ENCODE peak calls at places on chromosomes 5 and 9, in six cellular contexts. V, P, G, M, H and S are unnamed samples.
A peak's percentile ranks its signal among the peaks of the same experiment; 100 is the strongest.

GRCh38 chr9:137759649-137760321 is 117.8 kb upstream of the CACNA1B start:
- DNase-seq in M (no peak), P (no peak), H (no peak), V (peak; percentile 58), G (no peak), S (no peak)

GRCh38 chr9:5388026-5388806 is 48.5 kb upstream of the RLN1 start:
- DNase-seq in H (no peak), G (no peak), V (no peak), M (no peak), P (peak; percentile 38), S (no peak)

GRCh38 chr5:159286420-159287035 is 23.4 kb downstream of the UBLCP1 start:
- DNase-seq in V (peak; percentile 14), G (no peak), M (no peak), P (peak; percentile 53), H (peak; percentile 45), S (peak; percentile 35)

GRCh38 chr5:73591102-73591695 is 25.7 kb downstream of the UTP15 start:
- DNase-seq in P (peak; percentile 90), G (peak; percentile 2), H (peak; percentile 61), M (no peak), V (peak; percentile 65), S (no peak)

GRCh38 chr5:69042915-69043795 is 50.7 kb upstream of the SLC30A5 start:
- DNase-seq in P (peak; percentile 88), H (peak; percentile 70), V (peak; percentile 79), M (peak; percentile 18), G (peak; percentile 45), S (peak; percentile 84)

GRCh38 chr5:134592141-134592746 is 40.4 kb downstream of the SAR1B start:
- DNase-seq in P (no peak), G (no peak), V (peak; percentile 70), H (no peak), M (no peak), S (no peak)

GRCh38 chr5:66945389-66946349 is 250.9 kb downstream of the CD180 start:
- DNase-seq in M (no peak), P (peak; percentile 39), H (no peak), G (no peak), V (no peak), S (no peak)

GRCh38 chr9:94743035-94743954 is 16.8 kb downstream of the AOPEP start:
- DNase-seq in V (no peak), G (no peak), P (no peak), M (no peak), H (no peak), S (no peak)

GRCh38 chr5:33650911-33651310 is 210.1 kb downstream of the TARS1 start:
- DNase-seq in H (no peak), P (no peak), M (no peak), G (no peak), V (no peak), S (no peak)

GRCh38 chr9:84947412-84947972 is 278.0 kb downstream of the NTRK2 start:
- DNase-seq in V (no peak), G (no peak), P (no peak), M (no peak), H (no peak), S (no peak)

GRCh38 chr5:39714036-39714698 is 289.4 kb upstream of the DAB2 start:
- DNase-seq in P (peak; percentile 76), G (peak; percentile 12), M (no peak), H (peak; percentile 48), V (peak; percentile 52), S (peak; percentile 1)

GRCh38 chr5:60597570-60597969 is 102.4 kb downstream of the DEPDC1B start:
- DNase-seq in M (no peak), H (no peak), G (no peak), P (no peak), V (no peak), S (no peak)

GRCh38 chr5:40869371-40869770 is 28.2 kb downstream of the CARD6 start:
- DNase-seq in V (no peak), H (no peak), P (no peak), G (no peak), M (no peak), S (no peak)

GRCh38 chr5:38725419-38725865 is 120.4 kb upstream of the OSMR start:
- DNase-seq in H (no peak), V (peak; percentile 19), M (no peak), G (no peak), P (no peak), S (no peak)

GRCh38 chr9:104993291-104993963 is 65.5 kb upstream of the ABCA1 start:
- DNase-seq in G (no peak), V (peak; percentile 65), M (peak; percentile 72), P (peak; percentile 44), H (no peak), S (peak; percentile 14)

GRCh38 chr5:171999877-172000276 is 6.6 kb downstream of the FBXW11 start:
- DNase-seq in G (no peak), H (no peak), V (no peak), M (no peak), P (no peak), S (no peak)

GRCh38 chr5:151591144-151591819 is at the start of gene FAT2:
- DNase-seq in P (no peak), M (no peak), G (no peak), H (no peak), V (peak; percentile 80), S (no peak)

GRCh38 chr9:107794259-107794658 is 304.7 kb upstream of the KLF4 start:
- DNase-seq in G (no peak), M (no peak), H (no peak), V (no peak), P (no peak), S (no peak)

GRCh38 chr5:133698646-133699526 is 86.5 kb upstream of the FSTL4 start:
- DNase-seq in H (no peak), M (no peak), P (no peak), V (no peak), G (no peak), S (no peak)

GRCh38 chr5:40594811-40595210 is 84.9 kb upstream of the PTGER4 start:
- DNase-seq in V (no peak), G (no peak), P (no peak), H (no peak), M (no peak), S (no peak)

GRCh38 chr5:81256766-81257165 is 23.6 kb downstream of the CKMT2 start:
- DNase-seq in G (no peak), V (no peak), P (no peak), M (no peak), H (no peak), S (no peak)

GRCh38 chr9:20477940-20478620 is 144.2 kb downstream of the MLLT3 start:
- DNase-seq in V (no peak), H (no peak), G (no peak), P (peak; percentile 19), M (no peak), S (no peak)

GRCh38 chr9:125028041-125028440 is 87.2 kb upstream of the GOLGA1 start:
- DNase-seq in V (no peak), H (no peak), M (no peak), P (no peak), G (no peak), S (no peak)